ENCODE peak calls at places on chromosome 21, in five cellular contexts. R is neural crest cell, J is uterus, A is mucosa of descending colon, Z is cardiac fibroblast. S is an unnamed sample.
A peak's percentile ranks its signal among the peaks of the same experiment; 100 is the strongest.

GRCh38 chr21:42858957-42859890 is 20.1 kb downstream of the WDR4 start:
- DNase-seq in R (no peak), J (no peak), A (no peak), Z (no peak), S (no peak)

GRCh38 chr21:23612210-23612609 is 1995.1 kb downstream of the MRPL39 start:
- DNase-seq in R (no peak), J (no peak), A (no peak), Z (no peak), S (no peak)

GRCh38 chr21:15667010-15667409 is 62.8 kb upstream of the USP25 start:
- DNase-seq in R (no peak), J (no peak), A (no peak), Z (peak; percentile 46), S (no peak)

GRCh38 chr21:27825035-27825434 is 858.1 kb upstream of the ADAMTS5 start:
- DNase-seq in R (no peak), J (no peak), A (no peak), Z (no peak), S (no peak)

GRCh38 chr21:43890042-43890441 is 25.0 kb downstream of the AGPAT3 start:
- DNase-seq in R (no peak), J (no peak), A (no peak), Z (no peak), S (no peak)

GRCh38 chr21:41831453-41831831 is 47.7 kb downstream of the PRDM15 start:
- DNase-seq in R (no peak), J (no peak), A (peak; percentile 11), Z (no peak), S (no peak)

GRCh38 chr21:37631319-37632117 is 264.9 kb downstream of the DYRK1A start:
- DNase-seq in R (no peak), J (no peak), A (no peak), Z (no peak), S (peak; percentile 76)

GRCh38 chr21:41196990-41197389 is 29.0 kb downstream of the BACE2 start:
- DNase-seq in R (no peak), J (no peak), A (no peak), Z (peak; percentile 33), S (no peak)

GRCh38 chr21:44927587-44928461 is 7.1 kb upstream of the ITGB2 start:
- DNase-seq in R (no peak), J (no peak), A (peak; percentile 68), Z (peak; percentile 56), S (peak; percentile 87)

GRCh38 chr21:42855937-42856335 is 23.4 kb downstream of the WDR4 start:
- DNase-seq in R (no peak), J (no peak), A (no peak), Z (no peak), S (no peak)

GRCh38 chr21:45357436-45358260 is 47.3 kb upstream of the COL18A1 start:
- DNase-seq in R (no peak), J (peak; percentile 74), A (no peak), Z (peak; percentile 44), S (no peak)

GRCh38 chr21:35663856-35664606 is 396.3 kb downstream of the SETD4 start:
- DNase-seq in R (no peak), J (no peak), A (no peak), Z (no peak), S (no peak)

GRCh38 chr21:34983680-34984086 is 65.4 kb downstream of the RUNX1 start:
- DNase-seq in R (no peak), J (no peak), A (no peak), Z (peak; percentile 35), S (no peak)

GRCh38 chr21:38266732-38267131 is 9.9 kb downstream of the KCNJ15 start:
- DNase-seq in R (no peak), J (no peak), A (no peak), Z (peak; percentile 39), S (no peak)

GRCh38 chr21:46173573-46173972 is 10.7 kb downstream of the SPATC1L start:
- DNase-seq in R (no peak), J (peak; percentile 6), A (no peak), Z (no peak), S (no peak)

GRCh38 chr21:33374080-33374873 is 28.9 kb upstream of the IFNGR2 start:
- DNase-seq in R (no peak), J (no peak), A (peak; percentile 68), Z (peak; percentile 88), S (no peak)

GRCh38 chr21:42195378-42196031 is 23.4 kb upstream of the ABCG1 start:
- DNase-seq in R (no peak), J (no peak), A (no peak), Z (peak; percentile 79), S (no peak)

GRCh38 chr21:34227386-34227852 is 136.4 kb upstream of the KCNE2 start:
- DNase-seq in R (no peak), J (no peak), A (no peak), Z (peak; percentile 85), S (no peak)

GRCh38 chr21:33205476-33205875 is 24.3 kb upstream of the IFNAR2 start:
- DNase-seq in R (no peak), J (no peak), A (no peak), Z (no peak), S (no peak)

GRCh38 chr21:39006653-39007417 is 176.4 kb downstream of the PSMG1 start:
- DNase-seq in R (no peak), J (peak; percentile 73), A (peak; percentile 79), Z (peak; percentile 97), S (no peak)

GRCh38 chr21:16408280-16408669 is 678.5 kb downstream of the USP25 start:
- DNase-seq in R (no peak), J (no peak), A (no peak), Z (no peak), S (no peak)

GRCh38 chr21:39788383-39788782 is 43.4 kb downstream of the IGSF5 start:
- DNase-seq in R (peak; percentile 70), J (peak; percentile 40), A (peak; percentile 58), Z (peak; percentile 67), S (no peak)